ENCODE peak calls at places on chromosomes 5 and 9, in eight cellular contexts. W is cardiac fibroblast; A is CD4-positive, alpha-beta T cell; F is activated naive CD8-positive, alpha-beta T cell treated with anti-CD3 and anti-CD28 coated beads, Interleukin-2, amount 50 U/mL, for 24 hours; X is neural crest cell; J is B cell; Y is skeletal muscle cell; B is bronchial epithelial cell. I is an unnamed sample.

GRCh38 chr5:68214472-68215207 is 916 bp upstream of the PIK3R1 start:
- DNase-seq in J (no peak), A (no peak), W (peak), F (no peak), B (no peak), X (no peak), Y (no peak), I (no peak)

GRCh38 chr5:169213479-169213878 is 87.5 kb downstream of the SLIT3 start:
- DNase-seq in W (no peak), B (peak), J (no peak), Y (no peak), X (no peak), F (no peak), A (no peak), I (no peak)

GRCh38 chr9:89177021-89177400 is 1.6 kb downstream of the SHC3 start:
- DNase-seq in J (no peak), X (no peak), W (peak), F (no peak), B (no peak), A (no peak), Y (no peak), I (no peak)

GRCh38 chr9:36893148-36893547 is 140.9 kb downstream of the PAX5 start:
- DNase-seq in A (no peak), B (no peak), X (no peak), W (no peak), Y (no peak), F (no peak), J (no peak), I (no peak)

GRCh38 chr9:22308177-22308576 is 138.4 kb upstream of the DMRTA1 start:
- DNase-seq in B (no peak), J (no peak), X (no peak), Y (no peak), F (no peak), W (no peak), A (no peak), I (no peak)

GRCh38 chr5:90949469-90950358 is 391.1 kb downstream of the ADGRV1 start:
- DNase-seq in B (no peak), A (no peak), F (no peak), W (no peak), X (no peak), Y (no peak), J (no peak), I (no peak)

GRCh38 chr5:172173771-172174170 is 14.3 kb downstream of the STK10 start:
- DNase-seq in W (peak), F (peak), X (no peak), J (no peak), Y (no peak), A (peak), B (peak), I (no peak)

GRCh38 chr5:111930905-111931461 is 174.0 kb upstream of the NREP start:
- DNase-seq in X (no peak), W (peak), F (no peak), B (peak), J (no peak), A (no peak), Y (no peak), I (no peak)

GRCh38 chr5:159199225-159199624 is 10.1 kb downstream of the RNF145 start:
- DNase-seq in B (no peak), J (no peak), F (no peak), Y (no peak), X (no peak), W (no peak), A (no peak), I (no peak)

GRCh38 chr5:60788863-60789513 is 55.1 kb downstream of the ELOVL7 start:
- DNase-seq in B (no peak), Y (no peak), X (no peak), F (no peak), W (no peak), J (no peak), A (no peak), I (no peak)

GRCh38 chr9:91811024-91811909 is 138.8 kb downstream of the ROR2 start:
- DNase-seq in X (no peak), B (no peak), W (no peak), F (no peak), Y (no peak), A (no peak), J (no peak), I (no peak)

GRCh38 chr9:112503170-112503569 is 16.5 kb downstream of the KIAA1958 start:
- DNase-seq in B (no peak), Y (no peak), F (no peak), X (no peak), W (no peak), A (no peak), J (no peak), I (no peak)

GRCh38 chr9:92468206-92468605 is 14.1 kb downstream of the ASPN start:
- DNase-seq in F (no peak), W (peak), A (no peak), B (peak), J (no peak), X (no peak), Y (no peak), I (no peak)

GRCh38 chr9:113369583-113370140 is 7.1 kb downstream of the HDHD3 start:
- DNase-seq in W (no peak), F (no peak), Y (no peak), J (no peak), X (no peak), A (no peak), B (no peak), I (no peak)

GRCh38 chr9:100472725-100473261 is at the start of gene TMEFF1:
- DNase-seq in Y (no peak), F (peak), J (peak), B (no peak), A (no peak), X (peak), W (no peak), I (peak)

GRCh38 chr5:10828241-10828640 is 67.2 kb upstream of the DAP start:
- DNase-seq in J (no peak), W (peak), F (no peak), B (no peak), A (no peak), X (no peak), Y (no peak), I (no peak)

GRCh38 chr9:124452841-124453585 is 2.8 kb downstream of the ADGRD2 start:
- DNase-seq in F (no peak), J (no peak), B (no peak), X (no peak), A (no peak), W (no peak), Y (no peak), I (no peak)

GRCh38 chr9:128558431-128559310 is 6.3 kb downstream of the SPTAN1 start:
- DNase-seq in A (no peak), W (peak), Y (peak), J (peak), F (peak), B (peak), X (peak), I (peak)

GRCh38 chr9:1612886-1613285 is 402.3 kb upstream of the SMARCA2 start:
- DNase-seq in B (peak), Y (no peak), X (no peak), F (no peak), W (no peak), J (no peak), A (no peak), I (no peak)